ENCODE peak calls at places on chromosomes 16 and 17, in four cellular contexts. B is A549, T is HepG2, Q is K562. P is an unnamed sample.

GRCh38 chr16:49779979-49780378 is 75.9 kb downstream of the ZNF423 start:
- DNase-seq in B (no peak), T (no peak), Q (no peak), P (no peak)

GRCh38 chr17:14308965-14309879 is 8.3 kb downstream of the HS3ST3B1 start:
- DNase-seq in B (peak), T (peak), Q (peak), P (peak)

GRCh38 chr16:59737274-59737673 is 1003.2 kb upstream of the GOT2 start:
- DNase-seq in B (no peak), T (no peak), Q (no peak), P (no peak)

GRCh38 chr16:55872130-55872529 is 3.0 kb downstream of the CES5A start:
- DNase-seq in B (no peak), T (no peak), Q (no peak), P (no peak)

GRCh38 chr17:70653850-70654249 is 484.5 kb downstream of the KCNJ2 start:
- DNase-seq in B (no peak), T (no peak), Q (no peak), P (no peak)

GRCh38 chr17:17304521-17304985 is 1.4 kb downstream of the NT5M start:
- DNase-seq in B (no peak), T (no peak), Q (peak), P (no peak)

GRCh38 chr17:67718325-67718941 is 697 bp downstream of the NOL11 start:
- DNase-seq in B (peak), T (peak), Q (peak), P (peak)

GRCh38 chr16:82263456-82264159 is 93.6 kb upstream of the MPHOSPH6 start:
- DNase-seq in B (peak), T (peak), Q (peak), P (peak)

GRCh38 chr16:84502581-84502980 is 1.9 kb downstream of the MEAK7 start:
- DNase-seq in B (no peak), T (no peak), Q (no peak), P (no peak)

DNA sequence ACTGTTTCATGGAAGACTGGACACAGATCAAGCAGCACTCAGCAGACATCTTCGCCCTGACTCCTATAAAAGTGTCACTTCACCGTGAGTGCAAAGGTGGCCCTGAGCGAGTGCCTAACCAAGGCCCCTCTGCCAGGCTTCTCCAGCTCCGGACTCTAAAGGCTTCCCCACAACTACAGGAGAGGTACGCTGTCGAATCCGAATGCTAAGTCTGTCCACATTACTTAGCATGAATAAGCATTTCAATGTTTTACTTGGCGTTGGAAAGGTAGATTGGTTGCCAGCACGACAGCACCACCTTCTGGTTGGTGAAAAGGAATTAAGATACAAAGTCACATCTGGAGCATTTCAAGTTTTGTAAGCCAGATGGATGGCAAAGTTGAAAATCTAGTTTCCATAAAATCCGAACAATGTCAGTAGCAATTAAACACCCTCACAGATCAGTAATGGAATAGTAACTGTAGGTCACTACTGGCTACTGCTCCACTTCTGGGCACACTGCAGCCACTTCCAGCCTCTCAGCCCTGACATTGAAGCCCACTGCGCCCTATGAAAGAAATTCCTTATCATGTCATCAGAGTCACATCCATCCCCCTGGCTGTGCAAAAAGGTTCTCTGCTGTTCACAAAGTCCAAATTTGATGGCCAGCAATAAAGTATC is 100.9 kb downstream of the PARN start:
- DNase-seq in B (peak), T (peak), Q (peak), P (peak)
- H3K4me3 ChIP-seq in B (no peak), T (no peak), Q (no peak), P (peak)

DNA sequence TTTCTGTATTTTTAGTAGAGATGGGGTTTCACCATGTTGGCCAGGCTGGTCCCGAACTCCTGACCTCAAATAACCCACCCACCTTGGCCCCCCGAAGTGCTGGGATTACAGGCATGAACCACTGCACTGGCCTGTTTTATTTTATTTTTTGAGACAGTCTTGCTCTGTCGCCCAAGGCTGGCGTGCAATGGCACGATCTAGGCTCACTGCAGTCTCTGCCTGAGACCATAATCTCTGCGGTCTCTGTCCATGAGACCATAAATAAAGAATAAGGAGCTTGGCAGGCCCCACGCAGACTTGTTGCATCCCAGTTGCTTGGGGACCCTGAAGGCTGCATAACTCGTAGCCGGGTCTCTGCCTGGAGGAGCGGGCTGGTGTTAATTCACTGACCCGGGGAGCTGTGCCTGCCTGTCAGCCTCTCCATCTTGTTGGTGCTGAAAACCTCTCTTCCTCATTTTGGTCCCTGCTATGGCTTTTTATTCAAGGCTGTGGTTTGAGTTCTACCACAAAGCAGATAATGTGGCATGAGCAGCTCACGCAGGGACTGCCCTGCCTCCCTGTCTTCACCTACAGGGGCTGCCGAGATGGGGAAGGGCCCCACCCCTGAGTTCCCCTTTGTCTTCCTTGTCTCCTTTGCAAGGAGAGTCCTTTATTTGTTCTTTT is 82.1 kb downstream of the MSI2 start:
- DNase-seq in B (no peak), T (no peak), Q (peak), P (no peak)
- TF ChIP-seq MAZ in B (no peak), T (no peak), Q (no peak), P (no peak)

GRCh38 chr17:38719284-38719942 is 10.7 kb upstream of the CISD3 start:
- DNase-seq in B (no peak), T (no peak), Q (no peak), P (no peak)
- H3K4me3 ChIP-seq in B (no peak), T (no peak), Q (no peak), P (no peak)

GRCh38 chr17:10646393-10646990 is 10.6 kb downstream of the MYH3 start:
- DNase-seq in B (peak), T (peak), Q (peak), P (peak)
- TF ChIP-seq MAZ in B (no peak), T (no peak), Q (no peak), P (no peak)

GRCh38 chr16:9096416-9096952 is 5.0 kb downstream of the HAPSTR1 start:
- DNase-seq in B (no peak), T (no peak), Q (no peak), P (no peak)
- H3K4me3 ChIP-seq in B (no peak), T (no peak), Q (no peak), P (no peak)

P was measured in IMR-90.